ENCODE peak calls at places on chromosomes 5 and 9, in five cellular contexts. One of them, this sample, is unnamed.

GRCh38 chr9:109086221-109086620 is 33.5 kb downstream of the TMEM245 start:
- DNase-seq in K562: no peak
- DNase-seq in A549: peak
- DNase-seq in HepG2: no peak
- DNase-seq in endothelial cell of umbilical vein: peak
- DNase-seq in this sample: peak

GRCh38 chr5:133203317-133204305 is 151.8 kb downstream of the HSPA4 start:
- DNase-seq in endothelial cell of umbilical vein: no peak
- DNase-seq in K562: no peak
- DNase-seq in HepG2: no peak
- DNase-seq in A549: no peak
- DNase-seq in this sample: no peak

GRCh38 chr5:171979606-171980005 is 26.8 kb downstream of the FBXW11 start:
- DNase-seq in A549: no peak
- DNase-seq in K562: no peak
- DNase-seq in HepG2: no peak
- DNase-seq in endothelial cell of umbilical vein: no peak
- DNase-seq in this sample: no peak

GRCh38 chr5:59197911-59198310 is 615.0 kb downstream of the RAB3C start:
- DNase-seq in A549: no peak
- DNase-seq in HepG2: no peak
- DNase-seq in K562: no peak
- DNase-seq in endothelial cell of umbilical vein: no peak
- DNase-seq in this sample: no peak

GRCh38 chr9:14331120-14331519 is 17.2 kb upstream of the NFIB start:
- DNase-seq in A549: no peak
- DNase-seq in HepG2: no peak
- DNase-seq in K562: no peak
- DNase-seq in endothelial cell of umbilical vein: no peak
- DNase-seq in this sample: no peak

GRCh38 chr9:101486693-101487442 is 46.8 kb upstream of the RNF20 start:
- DNase-seq in A549: peak
- DNase-seq in K562: peak
- DNase-seq in endothelial cell of umbilical vein: peak
- DNase-seq in HepG2: no peak
- DNase-seq in this sample: no peak

GRCh38 chr9:33081128-33081851 is 4.8 kb upstream of the SMU1 start:
- DNase-seq in A549: peak
- DNase-seq in endothelial cell of umbilical vein: peak
- DNase-seq in K562: peak
- DNase-seq in HepG2: peak
- DNase-seq in this sample: peak

GRCh38 chr5:56951131-56951945 is 585 bp downstream of the MIER3 start:
- DNase-seq in endothelial cell of umbilical vein: peak
- DNase-seq in K562: peak
- DNase-seq in HepG2: no peak
- DNase-seq in A549: peak
- DNase-seq in this sample: no peak

GRCh38 chr5:36614657-36615308 is 8.4 kb downstream of the SLC1A3 start:
- DNase-seq in K562: no peak
- DNase-seq in endothelial cell of umbilical vein: no peak
- DNase-seq in A549: no peak
- DNase-seq in HepG2: no peak
- DNase-seq in this sample: no peak

GRCh38 chr5:173953528-173954090 is 35.4 kb upstream of the C5orf47 start:
- DNase-seq in A549: peak
- DNase-seq in endothelial cell of umbilical vein: no peak
- DNase-seq in HepG2: peak
- DNase-seq in K562: no peak
- DNase-seq in this sample: no peak

GRCh38 chr5:57012511-57012910 is 60.6 kb upstream of the MIER3 start:
- DNase-seq in HepG2: no peak
- DNase-seq in endothelial cell of umbilical vein: no peak
- DNase-seq in K562: no peak
- DNase-seq in A549: no peak
- DNase-seq in this sample: no peak

GRCh38 chr5:1508679-1509290 is 15.0 kb downstream of the LPCAT1 start:
- DNase-seq in HepG2: no peak
- DNase-seq in A549: no peak
- DNase-seq in endothelial cell of umbilical vein: no peak
- DNase-seq in K562: no peak
- DNase-seq in this sample: no peak

GRCh38 chr5:98638701-98639100 is 134.8 kb upstream of the RGMB start:
- DNase-seq in HepG2: no peak
- DNase-seq in endothelial cell of umbilical vein: no peak
- DNase-seq in A549: no peak
- DNase-seq in K562: no peak
- DNase-seq in this sample: no peak

GRCh38 chr9:95610006-95610785 is 93.4 kb upstream of the PTCH1 start:
- DNase-seq in HepG2: no peak
- DNase-seq in endothelial cell of umbilical vein: no peak
- DNase-seq in A549: no peak
- DNase-seq in K562: no peak
- DNase-seq in this sample: no peak

GRCh38 chr5:142426676-142427364 is 102.0 kb upstream of the SPRY4 start:
- DNase-seq in endothelial cell of umbilical vein: peak
- DNase-seq in HepG2: no peak
- DNase-seq in A549: no peak
- DNase-seq in K562: no peak
- DNase-seq in this sample: no peak

GRCh38 chr5:24750356-24750755 is 105.6 kb upstream of the CDH10 start:
- DNase-seq in A549: no peak
- DNase-seq in HepG2: no peak
- DNase-seq in endothelial cell of umbilical vein: no peak
- DNase-seq in K562: no peak
- DNase-seq in this sample: no peak

GRCh38 chr5:156402387-156402921 is 75.5 kb downstream of the SGCD start:
- DNase-seq in K562: peak
- DNase-seq in A549: peak
- DNase-seq in endothelial cell of umbilical vein: no peak
- DNase-seq in HepG2: no peak
- DNase-seq in this sample: peak

GRCh38 chr5:93677344-93678021 is 63.9 kb downstream of the POU5F2 start:
- DNase-seq in K562: no peak
- DNase-seq in A549: no peak
- DNase-seq in endothelial cell of umbilical vein: peak
- DNase-seq in HepG2: peak
- DNase-seq in this sample: no peak

GRCh38 chr9:87276327-87276841 is 221.3 kb upstream of the DAPK1 start:
- DNase-seq in A549: no peak
- DNase-seq in K562: no peak
- DNase-seq in endothelial cell of umbilical vein: no peak
- DNase-seq in HepG2: no peak
- DNase-seq in this sample: peak

GRCh38 chr9:114484215-114484853 is 20.9 kb downstream of the WHRN start:
- DNase-seq in endothelial cell of umbilical vein: no peak
- DNase-seq in K562: no peak
- DNase-seq in HepG2: no peak
- DNase-seq in A549: no peak
- DNase-seq in this sample: no peak

GRCh38 chr5:20575515-20575914 is 587.5 kb upstream of the CDH18 start:
- DNase-seq in A549: no peak
- DNase-seq in HepG2: no peak
- DNase-seq in K562: no peak
- DNase-seq in endothelial cell of umbilical vein: no peak
- DNase-seq in this sample: no peak

GRCh38 chr9:69376651-69377050 is 51.6 kb downstream of the ENTREP1 start:
- DNase-seq in HepG2: no peak
- DNase-seq in K562: no peak
- DNase-seq in A549: peak
- DNase-seq in endothelial cell of umbilical vein: peak
- DNase-seq in this sample: no peak

GRCh38 chr5:40507095-40507494 is 172.6 kb upstream of the PTGER4 start:
- DNase-seq in K562: no peak
- DNase-seq in endothelial cell of umbilical vein: no peak
- DNase-seq in A549: no peak
- DNase-seq in HepG2: no peak
- DNase-seq in this sample: no peak

GRCh38 chr9:73151653-73152382 is at the start of gene ANXA1:
- DNase-seq in K562: peak
- DNase-seq in HepG2: no peak
- DNase-seq in endothelial cell of umbilical vein: peak
- DNase-seq in A549: peak
- DNase-seq in this sample: no peak

GRCh38 chr5:148387325-148387724 is 3.6 kb downstream of the FBXO38 start:
- DNase-seq in endothelial cell of umbilical vein: peak
- DNase-seq in HepG2: no peak
- DNase-seq in K562: no peak
- DNase-seq in A549: no peak
- DNase-seq in this sample: no peak

GRCh38 chr9:72441296-72442211 is 76.5 kb upstream of the ZFAND5 start:
- DNase-seq in endothelial cell of umbilical vein: peak
- DNase-seq in HepG2: no peak
- DNase-seq in A549: peak
- DNase-seq in K562: no peak
- DNase-seq in this sample: no peak

GRCh38 chr5:36530249-36530648 is 76.2 kb upstream of the SLC1A3 start:
- DNase-seq in endothelial cell of umbilical vein: no peak
- DNase-seq in HepG2: no peak
- DNase-seq in K562: no peak
- DNase-seq in A549: no peak
- DNase-seq in this sample: no peak

GRCh38 chr5:79111387-79111959 is at the start of gene BHMT:
- DNase-seq in A549: no peak
- DNase-seq in endothelial cell of umbilical vein: no peak
- DNase-seq in HepG2: no peak
- DNase-seq in K562: no peak
- DNase-seq in this sample: no peak

GRCh38 chr5:60677831-60678664 is 21.9 kb downstream of the DEPDC1B start:
- DNase-seq in endothelial cell of umbilical vein: peak
- DNase-seq in K562: peak
- DNase-seq in HepG2: peak
- DNase-seq in A549: peak
- DNase-seq in this sample: peak
- TF ChIP-seq MYC in endothelial cell of umbilical vein: no peak
- TF ChIP-seq MYC in K562: no peak
- TF ChIP-seq MYC in HepG2: no peak
- TF ChIP-seq MYC in A549: no peak
- TF ChIP-seq MYC in this sample: no peak

GRCh38 chr9:136808075-136808780 is 480 bp downstream of the RABL6 start:
- DNase-seq in endothelial cell of umbilical vein: peak
- DNase-seq in A549: no peak
- DNase-seq in K562: peak
- DNase-seq in HepG2: no peak
- DNase-seq in this sample: no peak
- TF ChIP-seq MYC in endothelial cell of umbilical vein: no peak
- TF ChIP-seq MYC in A549: no peak
- TF ChIP-seq MYC in K562: no peak
- TF ChIP-seq MYC in HepG2: peak
- TF ChIP-seq MYC in this sample: no peak

GRCh38 chr5:123785160-123786001 is 273.4 kb downstream of the CSNK1G3 start:
- DNase-seq in K562: no peak
- DNase-seq in A549: no peak
- DNase-seq in endothelial cell of umbilical vein: peak
- DNase-seq in HepG2: no peak
- DNase-seq in this sample: no peak
- TF ChIP-seq MYC in K562: no peak
- TF ChIP-seq MYC in A549: no peak
- TF ChIP-seq MYC in endothelial cell of umbilical vein: no peak
- TF ChIP-seq MYC in HepG2: no peak
- TF ChIP-seq MYC in this sample: no peak

GRCh38 chr5:175321927-175322532 is 122.0 kb downstream of the DRD1 start:
- DNase-seq in A549: peak
- DNase-seq in HepG2: peak
- DNase-seq in K562: peak
- DNase-seq in endothelial cell of umbilical vein: no peak
- DNase-seq in this sample: no peak
- TF ChIP-seq MYC in A549: no peak
- TF ChIP-seq MYC in HepG2: no peak
- TF ChIP-seq MYC in K562: no peak
- TF ChIP-seq MYC in endothelial cell of umbilical vein: no peak
- TF ChIP-seq MYC in this sample: no peak

GRCh38 chr9:76818271-76818670 is 54.0 kb downstream of the PCA3 start:
- DNase-seq in HepG2: peak
- DNase-seq in endothelial cell of umbilical vein: peak
- DNase-seq in K562: peak
- DNase-seq in A549: peak
- DNase-seq in this sample: no peak
- TF ChIP-seq MYC in HepG2: no peak
- TF ChIP-seq MYC in endothelial cell of umbilical vein: no peak
- TF ChIP-seq MYC in K562: no peak
- TF ChIP-seq MYC in A549: no peak
- TF ChIP-seq MYC in this sample: no peak

DNA sequence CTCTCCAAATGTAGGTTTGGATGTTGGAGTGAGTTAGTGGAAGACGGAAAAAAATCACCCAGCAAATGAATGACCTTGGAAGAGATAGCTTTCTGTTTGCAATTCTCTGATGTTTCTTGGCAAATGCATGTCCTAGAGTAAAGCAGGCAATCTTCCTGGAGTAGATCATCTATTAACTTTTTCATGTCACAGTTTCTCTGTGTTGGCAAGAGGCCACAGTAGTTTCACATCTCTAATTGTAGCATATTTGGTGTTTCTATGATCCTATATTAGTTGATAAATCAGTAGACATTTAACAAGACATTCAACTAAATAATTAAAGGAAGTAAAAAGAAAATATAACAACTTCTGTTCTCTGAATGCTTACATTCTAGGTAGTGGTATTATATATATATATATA is 138.2 kb upstream of the MINAR2 start:
- DNase-seq in A549: no peak
- DNase-seq in endothelial cell of umbilical vein: no peak
- DNase-seq in K562: no peak
- DNase-seq in HepG2: no peak
- DNase-seq in this sample: no peak
- TF ChIP-seq MYC in A549: no peak
- TF ChIP-seq MYC in endothelial cell of umbilical vein: no peak
- TF ChIP-seq MYC in K562: no peak
- TF ChIP-seq MYC in HepG2: no peak
- TF ChIP-seq MYC in this sample: no peak

GRCh38 chr5:55187370-55187769 is 14.4 kb upstream of the CDC20B start:
- DNase-seq in A549: peak
- DNase-seq in HepG2: no peak
- DNase-seq in K562: peak
- DNase-seq in endothelial cell of umbilical vein: peak
- DNase-seq in this sample: no peak

GRCh38 chr5:55191165-55191564 is 18.2 kb upstream of the CDC20B start:
- DNase-seq in HepG2: no peak
- DNase-seq in K562: no peak
- DNase-seq in endothelial cell of umbilical vein: no peak
- DNase-seq in A549: no peak
- DNase-seq in this sample: no peak

DNA sequence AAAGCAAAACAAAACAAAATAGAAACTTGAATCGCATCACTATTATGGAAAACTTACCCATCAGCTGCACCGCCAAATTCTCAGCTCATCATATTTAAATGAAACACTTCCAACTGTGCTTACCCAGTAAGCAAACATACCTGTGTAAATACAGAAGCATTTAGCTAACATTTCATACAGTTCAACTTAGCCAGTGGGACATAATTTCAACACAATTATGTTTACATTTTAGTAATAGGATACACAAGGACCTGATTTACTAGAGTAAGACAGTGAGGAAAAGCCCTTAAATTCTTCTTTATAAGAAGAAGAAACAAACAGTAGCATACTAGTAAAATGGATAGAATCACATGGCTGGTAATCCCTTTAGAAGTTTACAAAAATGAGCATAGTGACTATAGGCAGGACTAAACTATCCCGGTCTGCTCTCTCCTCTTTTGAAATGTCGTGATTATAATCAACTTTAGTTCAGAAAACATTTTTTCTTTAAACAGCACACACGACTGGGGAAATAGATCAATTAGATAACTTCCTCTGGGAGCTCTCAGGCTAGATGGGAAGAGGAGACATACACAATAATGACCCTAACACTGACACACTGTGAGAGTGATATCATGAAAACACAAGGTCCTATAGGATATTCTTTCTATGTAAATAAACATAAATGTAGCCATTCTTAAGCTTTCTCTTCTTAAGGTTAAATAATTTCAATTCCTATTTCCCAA is 15.8 kb upstream of the CDC20B start:
- DNase-seq in K562: no peak
- DNase-seq in HepG2: no peak
- DNase-seq in A549: peak
- DNase-seq in endothelial cell of umbilical vein: no peak
- DNase-seq in this sample: no peak
- TF ChIP-seq MYC in K562: no peak
- TF ChIP-seq MYC in HepG2: no peak
- TF ChIP-seq MYC in A549: no peak
- TF ChIP-seq MYC in endothelial cell of umbilical vein: no peak
- TF ChIP-seq MYC in this sample: no peak

This sample was measured in GM12878.